ENCODE peak calls at places on chromosomes 13 and 19, in seven cellular contexts. U is iris pigment epithelial cell; R is CD4-positive, CD25-positive, alpha-beta regulatory T cell; I is stimulated activated CD4-positive, alpha-beta T cell treated with anti-CD3 and anti-CD28 coated beads, Interleukin-1b, Interleukin-23, amount 100 ng/mL, for 24 hours; A is left ventricle myocardium inferior; N is CD8-positive, alpha-beta memory T cell; O is Ammon's horn. M is an unnamed sample.

GRCh38 chr19:18848860-18849661 is 17.3 kb downstream of the UPF1 start:
- DNase-seq in U (peak), R (no peak), I (no peak), A (peak), N (no peak), O (peak), M (peak)

GRCh38 chr19:46080561-46080960 is 39.8 kb upstream of the IGFL4 start:
- DNase-seq in U (peak), R (no peak), I (no peak), A (no peak), N (no peak), O (no peak), M (peak)

GRCh38 chr19:32404213-32404938 is 1.2 kb upstream of the DPY19L3 start:
- DNase-seq in U (peak), R (no peak), I (no peak), A (no peak), N (peak), O (no peak), M (no peak)

GRCh38 chr13:36795463-36795862 is 23.6 kb upstream of the RFXAP start:
- DNase-seq in U (no peak), R (no peak), I (no peak), A (no peak), N (no peak), O (no peak), M (no peak)

GRCh38 chr19:5891938-5892771 is 11.4 kb downstream of the NDUFA11 start:
- DNase-seq in U (peak), R (peak), I (no peak), A (no peak), N (no peak), O (no peak), M (no peak)

GRCh38 chr19:47375694-47376588 is 26.8 kb downstream of the DHX34 start:
- DNase-seq in U (no peak), R (no peak), I (no peak), A (no peak), N (no peak), O (no peak), M (no peak)

GRCh38 chr19:51971624-51972023 is 15.0 kb downstream of the ZNF350 start:
- DNase-seq in U (peak), R (peak), I (no peak), A (no peak), N (no peak), O (no peak), M (no peak)

GRCh38 chr19:6556480-6556879 is 25.7 kb downstream of the TNFSF9 start:
- DNase-seq in U (peak), R (no peak), I (no peak), A (no peak), N (no peak), O (no peak), M (no peak)

GRCh38 chr13:113976711-113977684 is 3.1 kb upstream of the C13orf46 start:
- DNase-seq in U (peak), R (no peak), I (no peak), A (no peak), N (no peak), O (no peak), M (peak)

GRCh38 chr13:94209110-94209509 is 270.4 kb downstream of the DCT start:
- DNase-seq in U (peak), R (no peak), I (no peak), A (no peak), N (no peak), O (no peak), M (no peak)

GRCh38 chr19:52492991-52493470 is 34.4 kb upstream of the ZNF808 start:
- DNase-seq in U (no peak), R (no peak), I (no peak), A (peak), N (no peak), O (no peak), M (peak)

GRCh38 chr13:42380420-42381164 is 108.6 kb downstream of the AKAP11 start:
- DNase-seq in U (no peak), R (no peak), I (no peak), A (no peak), N (no peak), O (no peak), M (no peak)

GRCh38 chr13:38687246-38688229 is 661 bp downstream of the FREM2 start:
- DNase-seq in U (peak), R (no peak), I (no peak), A (no peak), N (no peak), O (no peak), M (no peak)

GRCh38 chr13:100333141-100333540 is 244.2 kb downstream of the PCCA start:
- DNase-seq in U (no peak), R (no peak), I (no peak), A (no peak), N (no peak), O (no peak), M (no peak)

GRCh38 chr19:42440357-42441046 is 2.2 kb downstream of the CXCL17 start:
- DNase-seq in U (peak), R (peak), I (peak), A (peak), N (peak), O (peak), M (peak)

GRCh38 chr13:21884299-21884878 is 213.5 kb downstream of the FGF9 start:
- DNase-seq in U (no peak), R (no peak), I (no peak), A (no peak), N (no peak), O (no peak), M (no peak)

GRCh38 chr13:70014337-70014736 is 93.3 kb upstream of the ATXN8OS start:
- DNase-seq in U (no peak), R (no peak), I (no peak), A (no peak), N (no peak), O (no peak), M (no peak)

GRCh38 chr13:51502206-51502651 is 49.4 kb upstream of the INTS6 start:
- DNase-seq in U (peak), R (peak), I (no peak), A (no peak), N (no peak), O (no peak), M (no peak)

GRCh38 chr19:46404884-46405658 is 8.3 kb downstream of the CCDC8 start:
- DNase-seq in U (peak), R (no peak), I (no peak), A (no peak), N (no peak), O (no peak), M (peak)

GRCh38 chr13:73803997-73804396 is 330.2 kb downstream of the KLF12 start:
- DNase-seq in U (peak), R (no peak), I (no peak), A (no peak), N (no peak), O (no peak), M (no peak)

GRCh38 chr13:44932171-44932849 is 57.0 kb downstream of the NUFIP1 start:
- DNase-seq in U (peak), R (no peak), I (no peak), A (no peak), N (no peak), O (no peak), M (no peak)

GRCh38 chr19:56764296-56764695 is 76.2 kb downstream of the PEG3 start:
- DNase-seq in U (peak), R (no peak), I (no peak), A (no peak), N (no peak), O (no peak), M (no peak)

GRCh38 chr13:21670006-21670882 is 629 bp upstream of the FGF9 start:
- DNase-seq in U (peak), R (peak), I (no peak), A (peak), N (peak), O (peak), M (peak)

GRCh38 chr19:45667620-45668341 is at the start of gene GIPR:
- DNase-seq in U (no peak), R (peak), I (no peak), A (peak), N (no peak), O (no peak), M (no peak)

GRCh38 chr13:48411281-48412099 is 1.4 kb downstream of the LPAR6 start:
- DNase-seq in U (no peak), R (peak), I (no peak), A (no peak), N (peak), O (no peak), M (no peak)

GRCh38 chr13:103250071-103250470 is 183.9 kb upstream of the SLC10A2 start:
- DNase-seq in U (no peak), R (no peak), I (no peak), A (no peak), N (no peak), O (no peak), M (no peak)

GRCh38 chr13:68368922-68369321 is 1138.8 kb upstream of the PCDH9 start:
- DNase-seq in U (no peak), R (no peak), I (no peak), A (no peak), N (no peak), O (no peak), M (no peak)

GRCh38 chr19:7197169-7197759 is 97.0 kb downstream of the INSR start:
- DNase-seq in U (peak), R (peak), I (peak), A (peak), N (peak), O (peak), M (peak)

GRCh38 chr13:45700971-45701900 is 884 bp upstream of the CBY2 start:
- DNase-seq in U (no peak), R (peak), I (no peak), A (no peak), N (no peak), O (no peak), M (no peak)

GRCh38 chr13:101453784-101454201 is 1.3 kb downstream of the ITGBL1 start:
- DNase-seq in U (no peak), R (peak), I (no peak), A (peak), N (no peak), O (no peak), M (no peak)

GRCh38 chr19:10289167-10289835 is 451 bp upstream of the ICAM5 start:
- DNase-seq in U (peak), R (peak), I (no peak), A (no peak), N (peak), O (peak), M (no peak)

GRCh38 chr13:102460806-102461205 is 59.0 kb upstream of the FGF14 start:
- DNase-seq in U (no peak), R (no peak), I (no peak), A (no peak), N (no peak), O (no peak), M (no peak)

GRCh38 chr13:27079421-27079958 is 92.1 kb downstream of the USP12 start:
- DNase-seq in U (peak), R (peak), I (no peak), A (no peak), N (no peak), O (no peak), M (no peak)

GRCh38 chr13:114226088-114226487 is 8.6 kb upstream of the CDC16 start:
- DNase-seq in U (no peak), R (peak), I (no peak), A (no peak), N (peak), O (peak), M (no peak)

M was measured in uterus.